ENCODE peak calls at places on chromosomes 11 and 22, in seven cellular contexts. Z, T, I, V, M, B and C are unnamed samples.

GRCh38 chr22:47796128-47796908 is 1033.9 kb downstream of the TBC1D22A start:
- DNase-seq in I (no peak), M (no peak), B (no peak), Z (no peak), V (no peak), T (no peak), C (no peak)

GRCh38 chr11:59283825-59284772 is 71.4 kb upstream of the MPEG1 start:
- DNase-seq in I (no peak), T (no peak), Z (peak), M (peak), V (peak), B (peak), C (no peak)

GRCh38 chr22:43789452-43789851 is 22.7 kb downstream of the EFCAB6 start:
- DNase-seq in M (peak), I (peak), B (peak), V (no peak), T (peak), Z (no peak), C (no peak)

GRCh38 chr11:7546324-7546791 is 32.6 kb downstream of the PPFIBP2 start:
- DNase-seq in B (no peak), I (no peak), V (no peak), M (peak), Z (no peak), T (no peak), C (no peak)

GRCh38 chr11:38598413-38598812 is 2000.4 kb upstream of the RAG2 start:
- DNase-seq in M (no peak), B (no peak), T (no peak), Z (no peak), V (no peak), I (no peak), C (no peak)

GRCh38 chr22:32723632-32724031 is 77.9 kb upstream of the TIMP3 start:
- DNase-seq in I (peak), M (peak), V (no peak), Z (no peak), T (peak), B (peak), C (no peak)

GRCh38 chr22:22693531-22693884 is 49.1 kb downstream of the GGTLC2 start:
- DNase-seq in T (no peak), M (no peak), B (no peak), V (no peak), Z (no peak), I (no peak), C (no peak)

GRCh38 chr22:42978453-42979103 is 36.4 kb downstream of the PACSIN2 start:
- DNase-seq in I (peak), T (no peak), V (no peak), Z (no peak), B (no peak), M (peak), C (peak)

GRCh38 chr11:44609783-44610155 is 44.3 kb downstream of the CD82 start:
- DNase-seq in V (no peak), I (no peak), M (no peak), B (no peak), T (no peak), Z (no peak), C (no peak)

GRCh38 chr11:120024046-120024445 is 113.9 kb downstream of the TRIM29 start:
- DNase-seq in V (no peak), M (peak), B (no peak), Z (peak), T (no peak), I (no peak), C (no peak)

GRCh38 chr11:81895258-81895657 is 838.4 kb downstream of the FAM181B start:
- DNase-seq in I (no peak), V (no peak), M (no peak), Z (no peak), B (no peak), T (no peak), C (no peak)

GRCh38 chr22:20298110-20298802 is 21.6 kb downstream of the DGCR6L start:
- DNase-seq in M (no peak), V (no peak), B (no peak), I (no peak), T (peak), Z (peak), C (no peak)
- H3K4me3 ChIP-seq in M (no peak), V (peak), B (peak), I (peak), T (no peak), Z (peak), C (peak)

GRCh38 chr11:64891880-64892279 is 13.5 kb upstream of the EHD1 start:
- DNase-seq in T (no peak), M (no peak), V (no peak), I (no peak), Z (no peak), B (no peak), C (no peak)
- H3K4me3 ChIP-seq in T (no peak), M (no peak), V (no peak), I (no peak), Z (no peak), B (no peak), C (no peak)

DNA sequence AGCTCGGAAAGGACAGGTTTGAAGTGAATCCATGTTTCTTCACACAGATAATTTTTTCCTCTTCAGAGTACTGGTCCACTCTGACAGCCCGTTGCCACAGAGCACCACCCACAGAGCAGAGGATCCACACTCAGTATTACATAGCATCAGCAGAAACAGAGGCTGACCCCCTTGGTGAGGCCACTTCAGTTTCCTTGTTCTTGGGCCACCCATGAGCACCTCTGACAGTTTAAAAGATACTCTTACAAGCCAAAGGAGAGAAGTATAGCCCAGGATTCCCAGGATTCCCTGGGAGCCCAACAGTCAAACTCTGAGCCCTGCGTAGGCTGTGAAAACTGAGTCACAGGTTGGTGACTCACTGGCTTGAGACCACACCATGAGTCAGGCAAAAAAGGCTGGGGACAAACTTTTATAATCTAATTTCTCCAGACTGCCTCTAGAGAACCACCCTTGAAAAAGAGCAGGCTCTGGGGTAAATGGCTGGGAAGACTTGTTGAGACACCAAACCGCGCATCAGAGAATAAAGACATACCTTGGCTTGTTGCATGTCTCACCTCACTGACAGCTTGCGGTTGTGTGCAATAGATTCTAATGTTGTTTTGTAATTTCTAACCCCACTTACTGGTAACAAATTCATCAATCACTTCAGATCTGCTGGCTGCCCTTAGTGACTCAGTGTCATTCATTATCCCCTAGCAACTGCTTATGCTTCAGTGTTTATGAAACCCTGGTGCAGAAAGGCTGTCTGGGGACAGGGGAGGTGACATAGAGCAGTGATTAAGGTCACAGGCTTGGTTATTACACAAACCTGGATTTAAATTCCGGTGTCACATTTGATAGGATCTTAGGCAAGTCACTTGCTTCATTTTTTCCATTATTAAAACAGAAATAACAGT is 56.9 kb upstream of the PRSS23 start:
- DNase-seq in M (peak), V (peak), I (no peak), B (peak), T (no peak), Z (no peak), C (no peak)
- H3K4me3 ChIP-seq in M (no peak), V (peak), I (no peak), B (no peak), T (no peak), Z (no peak), C (no peak)

GRCh38 chr11:102286292-102286691 is 31.0 kb upstream of the BIRC3 start:
- DNase-seq in M (no peak), I (no peak), T (no peak), V (no peak), B (no peak), Z (no peak), C (no peak)

GRCh38 chr11:102280237-102280833 is 36.9 kb upstream of the BIRC3 start:
- DNase-seq in B (no peak), T (no peak), I (no peak), V (no peak), M (no peak), Z (peak), C (no peak)

GRCh38 chr11:102283088-102283487 is 34.2 kb upstream of the BIRC3 start:
- DNase-seq in M (no peak), I (no peak), V (no peak), Z (no peak), T (no peak), B (no peak), C (no peak)

GRCh38 chr11:102287963-102288744 is 29.1 kb upstream of the BIRC3 start:
- DNase-seq in I (peak), M (peak), V (peak), Z (peak), B (peak), T (no peak), C (no peak)

GRCh38 chr11:102284008-102284407 is 33.3 kb upstream of the BIRC3 start:
- DNase-seq in M (no peak), T (no peak), I (no peak), Z (no peak), V (no peak), B (no peak), C (no peak)
- H3K4me3 ChIP-seq in M (no peak), T (no peak), I (no peak), Z (no peak), V (no peak), B (no peak), C (no peak)

GRCh38 chr11:129249351-129249750 is 57.2 kb upstream of the ARHGAP32 start:
- DNase-seq in I (no peak), V (no peak), M (peak), B (peak), T (no peak), Z (no peak), C (no peak)

GRCh38 chr11:129249923-129250322 is 57.8 kb upstream of the ARHGAP32 start:
- DNase-seq in Z (no peak), V (no peak), T (no peak), B (no peak), M (peak), I (no peak), C (no peak)

GRCh38 chr11:129252621-129253020 is 60.5 kb upstream of the ARHGAP32 start:
- DNase-seq in V (no peak), B (no peak), T (no peak), Z (peak), M (no peak), I (no peak), C (no peak)

GRCh38 chr11:129248618-129249017 is 56.5 kb upstream of the ARHGAP32 start:
- DNase-seq in T (no peak), V (no peak), Z (no peak), B (peak), M (peak), I (no peak), C (no peak)

DNA sequence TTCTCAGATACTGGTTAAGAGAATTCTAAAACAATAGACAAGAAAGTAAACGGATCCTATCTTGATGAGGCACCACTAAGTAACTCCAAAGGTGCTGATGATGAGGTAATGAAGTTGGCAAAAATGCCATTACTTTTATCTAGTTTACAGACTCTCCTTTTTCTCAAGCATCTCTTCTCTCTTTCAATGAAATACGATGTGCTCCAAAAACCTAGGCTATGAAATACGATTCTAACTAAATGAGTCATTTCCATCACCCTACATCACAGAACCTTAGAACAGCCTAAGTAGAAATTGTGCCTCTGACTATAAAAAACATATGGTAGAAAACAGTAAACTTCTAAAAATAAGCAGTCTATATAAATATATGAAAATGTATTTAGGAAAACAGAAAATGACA is 58.9 kb upstream of the ARHGAP32 start:
- DNase-seq in V (no peak), B (peak), M (peak), Z (no peak), T (no peak), I (no peak), C (no peak)
- H3K4me3 ChIP-seq in V (no peak), B (no peak), M (no peak), Z (no peak), T (no peak), I (no peak), C (no peak)

DNA sequence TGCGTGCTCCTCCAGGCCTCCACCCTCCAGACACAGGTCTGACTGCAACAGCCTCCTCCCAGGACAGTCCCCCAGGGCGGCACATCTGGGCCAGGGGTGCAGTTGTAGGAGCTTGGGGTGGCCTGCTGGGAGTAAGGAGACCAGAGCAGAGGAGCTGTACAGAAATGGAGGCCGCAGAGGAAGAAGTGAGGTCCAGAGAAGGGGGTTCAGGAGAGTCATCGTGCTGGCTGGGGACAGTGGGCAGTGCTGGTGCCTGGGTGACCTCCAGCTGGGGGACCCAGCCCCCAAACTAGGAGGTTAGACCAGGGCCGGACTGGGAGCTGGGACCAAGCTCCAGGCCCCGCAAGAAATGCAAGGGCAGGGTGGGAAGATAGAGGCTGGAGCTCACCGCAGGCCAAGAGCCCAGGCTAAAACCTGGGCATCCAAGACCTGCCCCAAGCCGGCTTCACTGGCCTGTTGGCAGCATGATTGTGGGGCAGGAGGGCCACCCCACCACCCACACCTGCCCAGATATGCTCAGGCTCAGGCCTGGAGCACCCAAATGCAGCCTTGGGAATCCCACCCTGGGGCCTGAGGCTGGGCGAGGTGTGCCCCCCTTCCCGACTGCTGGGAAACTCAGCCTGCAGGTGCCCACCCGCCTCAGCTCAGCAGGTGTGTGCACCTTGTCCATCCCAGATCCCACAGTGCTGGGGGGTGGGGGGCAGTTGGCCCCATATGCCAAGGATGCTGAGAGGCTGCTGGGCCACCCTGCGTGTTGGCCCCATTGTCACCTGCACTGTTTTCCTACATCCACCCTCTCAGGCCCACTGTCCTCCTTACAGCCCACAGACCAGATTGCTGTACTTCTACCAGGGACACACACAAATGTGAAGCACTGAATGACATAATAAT is 96.9 kb downstream of the MORC2 start:
- DNase-seq in I (peak), T (peak), M (no peak), B (no peak), Z (peak), V (no peak), C (peak)
- H3K4me3 ChIP-seq in I (no peak), T (no peak), M (no peak), B (no peak), Z (no peak), V (no peak), C (no peak)